ENCODE peak calls at places on chromosomes 3 and 15, in four cellular contexts. U is IMR-90, K is H9, A is H1. Y is an unnamed sample.

GRCh38 chr3:67529915-67530314 is 124.5 kb downstream of the SUCLG2 start:
- DNase-seq in U (peak), K (no peak), A (no peak), Y (no peak)

GRCh38 chr3:179179979-179180758 is 32.0 kb downstream of the PIK3CA start:
- DNase-seq in U (peak), K (no peak), A (no peak), Y (peak)

GRCh38 chr3:160950542-160950941 is 154.6 kb downstream of the B3GALNT1 start:
- DNase-seq in U (no peak), K (no peak), A (no peak), Y (no peak)

GRCh38 chr3:133884547-133885240 is 11.0 kb downstream of the RAB6B start:
- DNase-seq in U (no peak), K (no peak), A (peak), Y (no peak)

GRCh38 chr3:141498592-141499223 is 11.9 kb downstream of the RASA2 start:
- DNase-seq in U (no peak), K (no peak), A (no peak), Y (no peak)

GRCh38 chr3:88707837-88708236 is 399.6 kb upstream of the EPHA3 start:
- DNase-seq in U (no peak), K (no peak), A (no peak), Y (no peak)

GRCh38 chr15:37031198-37031597 is 69.2 kb downstream of the MEIS2 start:
- DNase-seq in U (peak), K (no peak), A (no peak), Y (no peak)

GRCh38 chr15:91186892-91187644 is 87.0 kb downstream of the SV2B start:
- DNase-seq in U (peak), K (no peak), A (no peak), Y (peak)

GRCh38 chr3:141305436-141305835 is 62.9 kb upstream of the ZBTB38 start:
- DNase-seq in U (peak), K (no peak), A (no peak), Y (no peak)

GRCh38 chr3:10184250-10184649 is 19.5 kb downstream of the IRAK2 start:
- DNase-seq in U (no peak), K (no peak), A (no peak), Y (no peak)

GRCh38 chr3:110799236-110799635 is 272.4 kb upstream of the NECTIN3 start:
- DNase-seq in U (peak), K (no peak), A (no peak), Y (no peak)

GRCh38 chr3:64327039-64327804 is 102.0 kb upstream of the PRICKLE2 start:
- DNase-seq in U (no peak), K (no peak), A (no peak), Y (no peak)

GRCh38 chr3:146577662-146578061 is 27.5 kb downstream of the PLSCR5 start:
- DNase-seq in U (peak), K (no peak), A (no peak), Y (peak)

GRCh38 chr3:149639093-149639486 is 18.7 kb downstream of the WWTR1 start:
- DNase-seq in U (no peak), K (no peak), A (no peak), Y (no peak)

GRCh38 chr15:51093865-51094605 is 671 bp downstream of the TNFAIP8L3 start:
- DNase-seq in U (no peak), K (no peak), A (peak), Y (peak)

GRCh38 chr3:151306168-151306810 is 10.3 kb downstream of the GPR87 start:
- DNase-seq in U (no peak), K (no peak), A (no peak), Y (peak)

DNA sequence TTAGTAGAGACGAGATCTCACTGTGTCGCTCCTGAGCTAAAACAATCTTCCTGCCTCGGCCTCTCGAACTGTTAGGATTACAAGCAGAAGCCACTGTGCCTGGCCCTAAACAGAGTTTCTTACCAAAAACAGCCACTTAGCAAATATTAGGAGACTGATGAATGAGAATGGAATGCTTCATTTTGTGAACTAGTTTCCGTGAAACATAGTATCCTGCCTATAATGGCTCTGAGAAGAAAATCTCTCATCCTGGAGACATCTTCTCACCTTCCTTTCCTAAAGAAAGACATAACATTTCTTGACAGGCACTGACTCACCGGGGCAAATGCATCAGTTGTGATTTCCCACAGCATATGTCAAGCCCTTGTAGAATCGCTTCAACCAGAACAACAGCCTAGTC is 44.9 kb downstream of the GJD2 start:
- DNase-seq in U (peak), K (no peak), A (no peak), Y (no peak)
- H3K56ac ChIP-seq in U (no peak), K (no peak), A (no peak), Y (no peak)

GRCh38 chr3:16484216-16484615 is 29.3 kb downstream of the RFTN1 start:
- DNase-seq in U (peak), K (no peak), A (no peak), Y (no peak)

GRCh38 chr3:16485024-16485992 is 28.2 kb downstream of the RFTN1 start:
- DNase-seq in U (no peak), K (no peak), A (no peak), Y (no peak)

GRCh38 chr3:16486951-16487480 is 26.5 kb downstream of the RFTN1 start:
- DNase-seq in U (no peak), K (no peak), A (no peak), Y (no peak)

GRCh38 chr3:16487506-16488175 is 25.9 kb downstream of the RFTN1 start:
- DNase-seq in U (no peak), K (no peak), A (no peak), Y (no peak)

GRCh38 chr3:16486201-16486600 is 27.3 kb downstream of the RFTN1 start:
- DNase-seq in U (no peak), K (no peak), A (no peak), Y (no peak)
- H3K4ac ChIP-seq in U (peak), K (no peak), A (no peak), Y (no peak)

GRCh38 chr3:30605005-30605404 is 1.4 kb upstream of the TGFBR2 start:
- DNase-seq in U (no peak), K (no peak), A (no peak), Y (no peak)

GRCh38 chr3:30607032-30607833 is 832 bp downstream of the TGFBR2 start:
- DNase-seq in U (no peak), K (peak), A (peak), Y (peak)

GRCh38 chr3:30604566-30604965 is 1.8 kb upstream of the TGFBR2 start:
- DNase-seq in U (no peak), K (no peak), A (no peak), Y (no peak)

GRCh38 chr3:30606301-30607031 is at the start of gene TGFBR2:
- DNase-seq in U (peak), K (peak), A (peak), Y (peak)

DNA sequence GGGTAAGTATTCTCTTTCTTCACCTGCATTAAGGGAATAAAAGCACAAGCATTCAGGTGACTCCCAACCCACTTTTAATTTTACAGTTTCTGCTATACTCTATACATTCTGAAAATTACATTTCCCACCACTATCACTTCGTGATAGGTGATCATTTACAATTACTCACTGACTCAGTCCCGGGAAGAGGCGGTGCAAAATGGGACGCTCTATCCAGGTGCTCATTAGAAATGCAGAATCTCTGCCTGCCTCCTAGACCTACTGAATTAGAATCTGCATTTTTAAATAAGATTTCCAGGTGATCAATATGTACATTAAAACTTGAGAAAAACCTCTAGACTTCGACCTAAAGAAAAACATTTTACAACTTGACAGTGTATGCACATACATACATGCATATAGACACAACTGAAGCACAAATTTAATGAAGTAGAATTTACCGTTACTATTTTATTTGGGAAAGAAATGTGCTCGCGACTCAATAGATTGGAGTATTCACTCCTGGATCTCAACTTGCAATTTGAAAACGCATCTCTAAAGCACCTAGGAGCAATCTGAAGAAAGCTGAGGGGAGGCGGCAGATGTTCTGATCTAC is 598 bp upstream of the TGFBR2 start:
- DNase-seq in U (no peak), K (no peak), A (no peak), Y (no peak)
- H4K8ac ChIP-seq in U (no peak), K (no peak), A (no peak), Y (no peak)

DNA sequence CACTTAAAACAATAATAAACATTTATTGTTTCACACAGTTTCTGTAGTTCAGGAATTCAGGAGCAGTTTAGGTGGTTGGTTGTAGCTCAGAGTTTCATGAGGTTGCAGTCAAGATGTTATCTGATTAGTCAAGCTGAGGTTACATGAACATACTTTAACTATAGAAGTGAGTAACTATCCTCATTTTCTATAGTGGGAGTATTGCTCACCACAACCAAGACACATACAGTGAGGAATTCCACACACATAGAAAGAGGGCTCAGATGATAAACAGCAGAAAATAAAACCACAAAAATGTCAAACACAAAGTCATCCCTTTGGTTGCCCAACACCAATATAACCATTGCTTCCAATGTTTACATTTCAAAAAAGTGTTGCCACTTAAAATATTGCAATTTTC is 13.6 kb downstream of the SCN11A start:
- DNase-seq in U (peak), K (no peak), A (no peak), Y (no peak)
- H3K56ac ChIP-seq in U (no peak), K (no peak), A (no peak), Y (no peak)

Y was measured in mesendoderm.